ENCODE peak calls at places on chromosome 1, in nine cellular contexts. One of them, this sample, is unnamed.

GRCh38 chr1:29237906-29238600 is 1.7 kb downstream of the PTPRU start:
- DNase-seq in lung: peak
- DNase-seq in HFF-Myc: no peak
- DNase-seq in neural crest cell: peak
- DNase-seq in uterus: peak
- DNase-seq in prostate gland: peak
- DNase-seq in cardiac fibroblast: peak
- DNase-seq in lower leg skin: peak
- DNase-seq in dorsolateral prefrontal cortex: no peak
- DNase-seq in this sample: peak

GRCh38 chr1:206557636-206558473 is 50.5 kb downstream of the RASSF5 start:
- DNase-seq in lung: peak
- DNase-seq in HFF-Myc: no peak
- DNase-seq in neural crest cell: no peak
- DNase-seq in uterus: no peak
- DNase-seq in prostate gland: no peak
- DNase-seq in cardiac fibroblast: no peak
- DNase-seq in lower leg skin: no peak
- DNase-seq in dorsolateral prefrontal cortex: no peak
- DNase-seq in this sample: no peak

GRCh38 chr1:42955311-42956063 is 3.2 kb downstream of the SLC2A1 start:
- DNase-seq in lung: no peak
- DNase-seq in HFF-Myc: no peak
- DNase-seq in neural crest cell: no peak
- DNase-seq in uterus: no peak
- DNase-seq in prostate gland: no peak
- DNase-seq in cardiac fibroblast: no peak
- DNase-seq in lower leg skin: no peak
- DNase-seq in dorsolateral prefrontal cortex: no peak
- DNase-seq in this sample: no peak

GRCh38 chr1:42370876-42371549 is 9.6 kb upstream of the RIMKLA start:
- DNase-seq in lung: peak
- DNase-seq in HFF-Myc: no peak
- DNase-seq in neural crest cell: no peak
- DNase-seq in uterus: no peak
- DNase-seq in prostate gland: no peak
- DNase-seq in cardiac fibroblast: no peak
- DNase-seq in lower leg skin: no peak
- DNase-seq in dorsolateral prefrontal cortex: no peak
- DNase-seq in this sample: no peak

GRCh38 chr1:202694354-202694753 is 15.9 kb downstream of the SYT2 start:
- DNase-seq in lung: no peak
- DNase-seq in HFF-Myc: no peak
- DNase-seq in neural crest cell: no peak
- DNase-seq in uterus: no peak
- DNase-seq in prostate gland: no peak
- DNase-seq in cardiac fibroblast: no peak
- DNase-seq in lower leg skin: no peak
- DNase-seq in dorsolateral prefrontal cortex: no peak
- DNase-seq in this sample: no peak

GRCh38 chr1:243712890-243713425 is 137.1 kb downstream of the AKT3 start:
- DNase-seq in lung: no peak
- DNase-seq in HFF-Myc: no peak
- DNase-seq in neural crest cell: no peak
- DNase-seq in uterus: no peak
- DNase-seq in prostate gland: no peak
- DNase-seq in cardiac fibroblast: peak
- DNase-seq in lower leg skin: no peak
- DNase-seq in dorsolateral prefrontal cortex: no peak
- DNase-seq in this sample: no peak

GRCh38 chr1:32743380-32744062 is 41.0 kb upstream of the SYNC start:
- DNase-seq in lung: no peak
- DNase-seq in HFF-Myc: no peak
- DNase-seq in neural crest cell: no peak
- DNase-seq in uterus: no peak
- DNase-seq in prostate gland: no peak
- DNase-seq in cardiac fibroblast: no peak
- DNase-seq in lower leg skin: no peak
- DNase-seq in dorsolateral prefrontal cortex: no peak
- DNase-seq in this sample: no peak

GRCh38 chr1:165886988-165887387 is 59.6 kb downstream of the UCK2 start:
- DNase-seq in lung: no peak
- DNase-seq in HFF-Myc: no peak
- DNase-seq in neural crest cell: no peak
- DNase-seq in uterus: no peak
- DNase-seq in prostate gland: no peak
- DNase-seq in cardiac fibroblast: no peak
- DNase-seq in lower leg skin: no peak
- DNase-seq in dorsolateral prefrontal cortex: no peak
- DNase-seq in this sample: no peak

GRCh38 chr1:17755120-17755519 is at the start of gene ACTL8:
- DNase-seq in lung: no peak
- DNase-seq in HFF-Myc: no peak
- DNase-seq in neural crest cell: no peak
- DNase-seq in uterus: no peak
- DNase-seq in prostate gland: no peak
- DNase-seq in cardiac fibroblast: no peak
- DNase-seq in lower leg skin: no peak
- DNase-seq in dorsolateral prefrontal cortex: no peak
- DNase-seq in this sample: no peak

GRCh38 chr1:48246727-48247126 is 24.2 kb downstream of the SLC5A9 start:
- DNase-seq in lung: peak
- DNase-seq in HFF-Myc: no peak
- DNase-seq in neural crest cell: no peak
- DNase-seq in uterus: no peak
- DNase-seq in prostate gland: peak
- DNase-seq in cardiac fibroblast: no peak
- DNase-seq in lower leg skin: no peak
- DNase-seq in dorsolateral prefrontal cortex: no peak
- DNase-seq in this sample: no peak

GRCh38 chr1:198805498-198806151 is 166.8 kb downstream of the PTPRC start:
- DNase-seq in lung: no peak
- DNase-seq in HFF-Myc: no peak
- DNase-seq in neural crest cell: no peak
- DNase-seq in uterus: no peak
- DNase-seq in prostate gland: no peak
- DNase-seq in cardiac fibroblast: no peak
- DNase-seq in lower leg skin: no peak
- DNase-seq in dorsolateral prefrontal cortex: no peak
- DNase-seq in this sample: no peak

GRCh38 chr1:224592636-224593579 is 23.2 kb upstream of the CNIH3 start:
- DNase-seq in lung: no peak
- DNase-seq in HFF-Myc: peak
- DNase-seq in neural crest cell: no peak
- DNase-seq in uterus: no peak
- DNase-seq in prostate gland: no peak
- DNase-seq in cardiac fibroblast: peak
- DNase-seq in lower leg skin: peak
- DNase-seq in dorsolateral prefrontal cortex: no peak
- DNase-seq in this sample: no peak

GRCh38 chr1:215114154-215114933 is 31.8 kb downstream of the KCNK2 start:
- DNase-seq in lung: no peak
- DNase-seq in HFF-Myc: peak
- DNase-seq in neural crest cell: no peak
- DNase-seq in uterus: no peak
- DNase-seq in prostate gland: no peak
- DNase-seq in cardiac fibroblast: peak
- DNase-seq in lower leg skin: no peak
- DNase-seq in dorsolateral prefrontal cortex: no peak
- DNase-seq in this sample: no peak

GRCh38 chr1:170203693-170204092 is 57.9 kb downstream of the NTMT2 start:
- DNase-seq in lung: no peak
- DNase-seq in HFF-Myc: no peak
- DNase-seq in neural crest cell: no peak
- DNase-seq in uterus: no peak
- DNase-seq in prostate gland: no peak
- DNase-seq in cardiac fibroblast: no peak
- DNase-seq in lower leg skin: no peak
- DNase-seq in dorsolateral prefrontal cortex: no peak
- DNase-seq in this sample: no peak

GRCh38 chr1:170198584-170198983 is 52.8 kb downstream of the NTMT2 start:
- DNase-seq in lung: no peak
- DNase-seq in HFF-Myc: no peak
- DNase-seq in neural crest cell: no peak
- DNase-seq in uterus: no peak
- DNase-seq in prostate gland: no peak
- DNase-seq in cardiac fibroblast: no peak
- DNase-seq in lower leg skin: no peak
- DNase-seq in dorsolateral prefrontal cortex: no peak
- DNase-seq in this sample: no peak

GRCh38 chr1:170198090-170198489 is 52.3 kb downstream of the NTMT2 start:
- DNase-seq in lung: no peak
- DNase-seq in HFF-Myc: no peak
- DNase-seq in neural crest cell: no peak
- DNase-seq in uterus: no peak
- DNase-seq in prostate gland: no peak
- DNase-seq in cardiac fibroblast: no peak
- DNase-seq in lower leg skin: no peak
- DNase-seq in dorsolateral prefrontal cortex: no peak
- DNase-seq in this sample: no peak

GRCh38 chr1:170200161-170200560 is 54.4 kb downstream of the NTMT2 start:
- DNase-seq in lung: no peak
- DNase-seq in HFF-Myc: no peak
- DNase-seq in neural crest cell: no peak
- DNase-seq in uterus: no peak
- DNase-seq in prostate gland: no peak
- DNase-seq in cardiac fibroblast: no peak
- DNase-seq in lower leg skin: no peak
- DNase-seq in dorsolateral prefrontal cortex: no peak
- DNase-seq in this sample: no peak

DNA sequence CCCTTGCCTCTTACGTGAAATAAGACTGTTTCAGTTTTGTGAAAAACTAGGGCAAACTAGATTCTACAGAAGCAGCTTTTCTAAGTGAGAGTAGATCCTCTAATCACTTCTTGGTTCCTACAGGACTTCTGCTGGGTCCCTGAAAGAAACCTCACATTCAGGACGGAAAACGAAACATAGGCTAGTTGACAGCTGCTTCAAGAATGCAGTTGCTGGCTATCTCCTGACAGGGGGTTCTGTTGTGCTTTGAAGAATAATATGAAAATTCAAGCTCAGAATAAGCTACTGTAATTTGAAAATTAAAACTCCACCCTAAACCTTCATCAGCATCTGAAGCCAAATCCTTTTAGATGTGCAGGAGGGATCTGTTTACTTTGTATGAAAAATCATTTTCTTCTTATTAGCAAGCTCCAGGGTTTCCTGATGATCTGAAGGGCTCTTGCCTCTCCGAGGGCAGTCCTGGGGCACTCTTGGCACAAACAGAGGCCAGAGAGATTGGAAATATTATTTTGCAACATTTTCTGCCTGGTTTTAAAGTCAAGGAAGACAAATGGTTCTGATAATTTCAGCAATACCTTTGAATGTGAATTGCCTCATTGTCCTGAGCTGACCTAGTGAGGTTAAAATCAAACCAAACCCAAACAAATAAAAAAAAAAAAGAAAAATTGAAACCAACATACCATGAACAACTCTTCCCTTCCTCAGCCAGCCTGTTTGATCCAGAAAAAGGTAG is 55.1 kb downstream of the NTMT2 start:
- DNase-seq in lung: no peak
- DNase-seq in HFF-Myc: no peak
- DNase-seq in neural crest cell: no peak
- DNase-seq in uterus: no peak
- DNase-seq in prostate gland: no peak
- DNase-seq in cardiac fibroblast: peak
- DNase-seq in lower leg skin: peak
- DNase-seq in dorsolateral prefrontal cortex: no peak
- DNase-seq in this sample: no peak
- TF ChIP-seq CTCF in lung: no peak
- TF ChIP-seq CTCF in HFF-Myc: no peak
- TF ChIP-seq CTCF in neural crest cell: no peak
- TF ChIP-seq CTCF in uterus: no peak
- TF ChIP-seq CTCF in prostate gland: no peak
- TF ChIP-seq CTCF in cardiac fibroblast: no peak
- TF ChIP-seq CTCF in lower leg skin: no peak
- TF ChIP-seq CTCF in dorsolateral prefrontal cortex: no peak
- TF ChIP-seq CTCF in this sample: no peak

GRCh38 chr1:152479792-152480595 is 30.6 kb upstream of the LCE5A start:
- DNase-seq in lung: peak
- DNase-seq in HFF-Myc: no peak
- DNase-seq in neural crest cell: no peak
- DNase-seq in uterus: no peak
- DNase-seq in prostate gland: no peak
- DNase-seq in cardiac fibroblast: peak
- DNase-seq in lower leg skin: no peak
- DNase-seq in dorsolateral prefrontal cortex: no peak
- DNase-seq in this sample: peak
- TF ChIP-seq CTCF in lung: peak
- TF ChIP-seq CTCF in HFF-Myc: peak
- TF ChIP-seq CTCF in neural crest cell: peak
- TF ChIP-seq CTCF in uterus: peak
- TF ChIP-seq CTCF in prostate gland: no peak
- TF ChIP-seq CTCF in cardiac fibroblast: peak
- TF ChIP-seq CTCF in lower leg skin: no peak
- TF ChIP-seq CTCF in dorsolateral prefrontal cortex: peak
- TF ChIP-seq CTCF in this sample: no peak

GRCh38 chr1:26826261-26827201 is at the start of gene ZDHHC18:
- DNase-seq in lung: peak
- DNase-seq in HFF-Myc: no peak
- DNase-seq in neural crest cell: peak
- DNase-seq in uterus: peak
- DNase-seq in prostate gland: peak
- DNase-seq in cardiac fibroblast: peak
- DNase-seq in lower leg skin: peak
- DNase-seq in dorsolateral prefrontal cortex: peak
- DNase-seq in this sample: peak
- TF ChIP-seq CTCF in lung: peak
- TF ChIP-seq CTCF in HFF-Myc: peak
- TF ChIP-seq CTCF in neural crest cell: peak
- TF ChIP-seq CTCF in uterus: peak
- TF ChIP-seq CTCF in prostate gland: peak
- TF ChIP-seq CTCF in cardiac fibroblast: peak
- TF ChIP-seq CTCF in lower leg skin: no peak
- TF ChIP-seq CTCF in dorsolateral prefrontal cortex: peak
- TF ChIP-seq CTCF in this sample: no peak

DNA sequence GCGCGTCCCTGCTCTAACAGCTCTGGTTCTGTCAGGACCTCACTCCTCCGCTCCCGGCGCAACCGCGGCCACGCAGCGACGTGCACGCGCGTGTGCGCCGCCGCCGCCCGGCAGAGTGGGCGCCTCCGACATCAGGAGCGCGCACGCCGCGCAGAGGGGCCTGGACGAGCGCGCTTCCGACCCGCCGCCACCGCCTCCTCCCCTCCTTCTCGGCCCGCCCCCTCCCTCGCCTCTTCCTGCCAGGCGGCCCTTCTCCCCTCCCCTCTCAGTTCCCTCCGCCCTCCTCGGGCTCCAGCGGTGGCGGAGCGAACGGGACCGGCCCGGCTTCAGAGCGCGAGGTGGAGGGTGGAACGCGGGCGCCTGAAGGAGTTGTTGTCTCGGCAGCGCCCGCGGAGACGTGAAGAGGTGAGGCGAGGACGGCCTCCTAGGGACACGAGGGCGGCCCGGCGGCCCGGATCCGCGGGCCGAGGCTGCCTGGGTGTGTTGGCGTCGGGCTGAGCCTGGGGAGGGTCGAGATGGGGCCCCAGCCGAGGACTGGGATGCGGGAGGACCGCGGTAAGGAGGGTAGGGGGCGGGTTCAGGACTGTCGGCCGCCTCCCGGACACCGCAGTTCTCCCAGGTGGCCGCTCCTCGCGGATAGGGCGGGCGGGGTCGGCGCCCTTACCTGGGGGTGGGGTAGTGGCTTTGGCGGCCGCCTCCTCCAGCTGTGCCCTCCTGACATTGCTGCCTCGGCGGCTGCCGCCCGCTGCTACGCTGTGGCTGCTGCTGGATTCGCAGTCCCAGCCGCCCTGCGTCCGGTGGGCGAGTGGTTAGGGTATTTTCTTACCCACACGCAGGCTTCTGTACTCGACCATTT is at the start of gene RABGAP1L:
- DNase-seq in lung: peak
- DNase-seq in HFF-Myc: peak
- DNase-seq in neural crest cell: peak
- DNase-seq in uterus: peak
- DNase-seq in prostate gland: peak
- DNase-seq in cardiac fibroblast: peak
- DNase-seq in lower leg skin: peak
- DNase-seq in dorsolateral prefrontal cortex: peak
- DNase-seq in this sample: peak
- TF ChIP-seq CTCF in lung: no peak
- TF ChIP-seq CTCF in HFF-Myc: no peak
- TF ChIP-seq CTCF in neural crest cell: peak
- TF ChIP-seq CTCF in uterus: no peak
- TF ChIP-seq CTCF in prostate gland: no peak
- TF ChIP-seq CTCF in cardiac fibroblast: no peak
- TF ChIP-seq CTCF in lower leg skin: no peak
- TF ChIP-seq CTCF in dorsolateral prefrontal cortex: peak
- TF ChIP-seq CTCF in this sample: no peak